ENCODE peak calls at places on chromosomes 7 and 10, in eight cellular contexts. X is endothelial cell, R is progenitor cell of endocrine pancreas, C is BJ, L is ovary, T is neural crest cell, Y is fibroblast of the aortic adventitia, I is type B pancreatic cell. W is an unnamed sample.

GRCh38 chr10:79052311-79053080 is 16.3 kb upstream of the ZMIZ1 start:
- DNase-seq in X (peak), R (peak), C (no peak), L (peak), T (no peak), Y (no peak), I (no peak), W (no peak)

GRCh38 chr7:92133737-92134270 is 473 bp downstream of the CYP51A1 start:
- DNase-seq in X (peak), R (peak), C (no peak), L (peak), T (peak), Y (peak), I (peak), W (peak)

GRCh38 chr7:158424531-158424930 is 163.1 kb downstream of the PTPRN2 start:
- DNase-seq in X (no peak), R (no peak), C (no peak), L (no peak), T (no peak), Y (no peak), I (no peak), W (no peak)

GRCh38 chr7:45663167-45663921 is 89.2 kb downstream of the ADCY1 start:
- DNase-seq in X (peak), R (no peak), C (no peak), L (no peak), T (peak), Y (peak), I (peak), W (peak)

GRCh38 chr7:141355057-141355456 is 196.2 kb upstream of the AGK start:
- DNase-seq in X (no peak), R (no peak), C (no peak), L (no peak), T (no peak), Y (peak), I (no peak), W (peak)

GRCh38 chr7:98119257-98119918 is 12.7 kb downstream of the LMTK2 start:
- DNase-seq in X (no peak), R (no peak), C (peak), L (no peak), T (no peak), Y (peak), I (no peak), W (peak)

GRCh38 chr10:92052741-92053140 is 129.2 kb downstream of the BTAF1 start:
- DNase-seq in X (no peak), R (no peak), C (no peak), L (no peak), T (no peak), Y (no peak), I (no peak), W (no peak)

GRCh38 chr7:102432476-102433318 is 678 bp upstream of the ORAI2 start:
- DNase-seq in X (no peak), R (no peak), C (no peak), L (no peak), T (no peak), Y (no peak), I (no peak), W (no peak)

GRCh38 chr7:37092548-37092947 is 356.1 kb downstream of the ELMO1 start:
- DNase-seq in X (no peak), R (no peak), C (no peak), L (no peak), T (no peak), Y (no peak), I (no peak), W (no peak)

GRCh38 chr7:28298870-28299484 is 113.3 kb upstream of the CREB5 start:
- DNase-seq in X (peak), R (no peak), C (no peak), L (no peak), T (peak), Y (peak), I (no peak), W (peak)

GRCh38 chr7:140079121-140079536 is 16.4 kb upstream of the PARP12 start:
- DNase-seq in X (peak), R (no peak), C (no peak), L (peak), T (peak), Y (peak), I (no peak), W (peak)
- TF ChIP-seq CTCF in X (peak), R (peak), C (peak), L (no peak), T (peak), Y (peak), I (peak), W (peak)

GRCh38 chr10:76311752-76312699 is 880.6 kb downstream of the LRMDA start:
- DNase-seq in X (peak), R (no peak), C (no peak), L (no peak), T (no peak), Y (peak), I (no peak), W (peak)
- TF ChIP-seq CTCF in X (peak), R (peak), C (peak), L (no peak), T (peak), Y (peak), I (peak), W (peak)

GRCh38 chr7:46932656-46933424 is 649.1 kb downstream of the TNS3 start:
- DNase-seq in X (no peak), R (no peak), C (peak), L (no peak), T (no peak), Y (peak), I (no peak), W (peak)
- TF ChIP-seq CTCF in X (no peak), R (no peak), C (peak), L (no peak), T (no peak), Y (peak), I (no peak), W (peak)

DNA sequence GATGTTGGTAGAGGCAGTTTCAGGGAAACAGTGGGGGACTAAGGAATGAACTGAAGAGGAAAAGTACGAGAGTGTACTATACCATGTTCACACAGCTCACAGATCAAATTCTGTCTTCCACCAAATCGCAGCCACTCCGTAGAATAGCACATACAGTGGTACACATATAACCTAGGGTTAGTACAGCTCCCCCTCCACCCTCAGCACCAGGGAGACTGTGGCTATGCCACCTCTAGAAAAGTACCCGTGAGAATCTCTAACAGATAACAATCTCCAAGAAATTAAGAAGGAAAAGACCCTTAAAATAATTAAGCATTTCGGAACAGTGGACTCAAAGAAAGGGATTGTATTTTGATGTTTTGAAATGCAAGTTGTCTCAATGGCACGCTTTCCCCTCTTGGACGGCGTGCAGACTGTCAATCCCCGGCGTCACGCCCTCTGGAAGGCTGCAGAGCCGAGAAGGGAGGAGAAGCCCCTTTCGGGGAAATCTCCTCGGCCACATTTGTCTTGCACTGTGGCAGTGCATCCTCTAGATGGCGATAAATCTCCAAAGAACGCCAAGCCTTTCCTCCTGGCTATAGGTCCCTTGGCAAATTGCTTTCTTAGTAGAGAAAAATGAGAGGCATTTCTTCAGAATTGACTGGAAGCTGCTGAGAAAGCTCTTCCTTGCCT is 345.0 kb downstream of the REEP3 start:
- DNase-seq in X (peak), R (peak), C (no peak), L (peak), T (peak), Y (peak), I (peak), W (peak)
- TF ChIP-seq CTCF in X (peak), R (peak), C (peak), L (peak), T (peak), Y (peak), I (peak), W (peak)

GRCh38 chr7:6376820-6377219 is 70.9 kb downstream of the DAGLB start:
- DNase-seq in X (no peak), R (peak), C (no peak), L (no peak), T (no peak), Y (no peak), I (no peak), W (no peak)

GRCh38 chr7:6382797-6383196 is 65.0 kb downstream of the DAGLB start:
- DNase-seq in X (no peak), R (no peak), C (no peak), L (no peak), T (no peak), Y (peak), I (no peak), W (no peak)

GRCh38 chr7:6375346-6376101 is 72.2 kb downstream of the DAGLB start:
- DNase-seq in X (no peak), R (no peak), C (no peak), L (no peak), T (no peak), Y (peak), I (no peak), W (peak)

GRCh38 chr7:6380310-6381095 is 67.3 kb downstream of the DAGLB start:
- DNase-seq in X (no peak), R (no peak), C (no peak), L (no peak), T (no peak), Y (no peak), I (no peak), W (no peak)

DNA sequence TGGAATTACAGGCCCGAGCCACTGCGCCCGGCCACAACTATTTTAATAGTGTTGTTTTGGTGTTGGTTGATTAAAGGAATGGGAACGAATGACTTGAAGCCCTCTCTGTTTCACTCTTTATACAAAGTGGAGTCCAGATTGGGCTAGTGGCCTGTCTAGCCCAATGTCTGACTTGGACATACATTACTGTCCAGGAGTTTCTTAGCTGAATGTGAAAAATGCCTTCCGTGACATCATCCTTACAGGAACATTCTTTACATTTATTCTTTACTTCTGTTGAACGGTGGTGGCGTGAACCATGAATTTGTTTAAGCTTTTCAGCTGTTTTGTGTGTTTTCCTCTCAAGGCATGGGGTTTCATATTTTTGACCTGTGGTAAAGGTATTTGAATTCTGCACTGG is 67.9 kb downstream of the DAGLB start:
- DNase-seq in X (no peak), R (no peak), C (no peak), L (no peak), T (no peak), Y (no peak), I (no peak), W (no peak)
- TF ChIP-seq CTCF in X (no peak), R (no peak), C (no peak), L (no peak), T (no peak), Y (no peak), I (no peak), W (no peak)

GRCh38 chr7:2452074-2452507 is 24.1 kb downstream of the GRIFIN start:
- DNase-seq in X (no peak), R (no peak), C (no peak), L (no peak), T (no peak), Y (no peak), I (no peak), W (no peak)
- TF ChIP-seq CTCF in X (no peak), R (no peak), C (no peak), L (no peak), T (no peak), Y (no peak), I (no peak), W (no peak)

GRCh38 chr7:21690717-21691116 is 147.9 kb downstream of the DNAH11 start:
- DNase-seq in X (no peak), R (no peak), C (no peak), L (no peak), T (no peak), Y (peak), I (no peak), W (peak)
- TF ChIP-seq CTCF in X (no peak), R (no peak), C (no peak), L (no peak), T (no peak), Y (peak), I (no peak), W (no peak)

GRCh38 chr7:69067397-69067796 is 530.9 kb upstream of the AUTS2 start:
- DNase-seq in X (no peak), R (no peak), C (no peak), L (no peak), T (no peak), Y (peak), I (no peak), W (no peak)
- TF ChIP-seq CTCF in X (no peak), R (peak), C (peak), L (no peak), T (peak), Y (peak), I (peak), W (no peak)

GRCh38 chr10:102670065-102670400 is 25.8 kb downstream of the TRIM8 start:
- DNase-seq in X (no peak), R (no peak), C (no peak), L (no peak), T (no peak), Y (no peak), I (no peak), W (no peak)
- TF ChIP-seq CTCF in X (no peak), R (no peak), C (no peak), L (no peak), T (peak), Y (no peak), I (peak), W (no peak)

W was measured in MCF 10A.